ENCODE peak calls at places on chromosome 3, in four cellular contexts. B is cardiac fibroblast, G is sigmoid colon, Z is psoas muscle. M is an unnamed sample.

GRCh38 chr3:15875016-15875689 is 77.4 kb upstream of the ANKRD28 start:
- DNase-seq in Z (no peak), G (no peak), B (peak), M (no peak)

GRCh38 chr3:44965165-44965564 is 10.8 kb downstream of the ZDHHC3 start:
- DNase-seq in B (no peak), Z (no peak), G (no peak), M (no peak)

GRCh38 chr3:161270991-161271390 is 49.9 kb downstream of the NMD3 start:
- DNase-seq in Z (no peak), G (no peak), B (no peak), M (no peak)

GRCh38 chr3:175070946-175071345 is 211.8 kb downstream of the NAALADL2 start:
- DNase-seq in B (peak), Z (no peak), G (no peak), M (no peak)

GRCh38 chr3:46208167-46208704 is at the start of gene CCR1:
- DNase-seq in B (peak), Z (peak), G (no peak), M (peak)

GRCh38 chr3:142211034-142211433 is 14.4 kb downstream of the GK5 start:
- DNase-seq in Z (no peak), G (no peak), B (no peak), M (no peak)

GRCh38 chr3:37833790-37834189 is 27.9 kb upstream of the CTDSPL start:
- DNase-seq in G (no peak), Z (no peak), B (no peak), M (no peak)

GRCh38 chr3:141108002-141108401 is 56.9 kb downstream of the SPSB4 start:
- DNase-seq in G (no peak), B (no peak), Z (no peak), M (no peak)

GRCh38 chr3:189836795-189837194 is 205.6 kb downstream of the TP63 start:
- DNase-seq in G (no peak), B (no peak), Z (no peak), M (no peak)

GRCh38 chr3:186617038-186617934 is 4.4 kb downstream of the AHSG start:
- DNase-seq in G (peak), Z (peak), B (peak), M (peak)

GRCh38 chr3:172981407-172981983 is 159.5 kb downstream of the SPATA16 start:
- DNase-seq in B (no peak), Z (no peak), G (no peak), M (no peak)

GRCh38 chr3:151002582-151002981 is 30.1 kb upstream of the CLRN1 start:
- DNase-seq in G (no peak), B (no peak), Z (no peak), M (no peak)

GRCh38 chr3:169787120-169787519 is 13.9 kb downstream of the MYNN start:
- DNase-seq in Z (no peak), G (no peak), B (no peak), M (no peak)

GRCh38 chr3:195093731-195094130 is 177.2 kb downstream of the XXYLT1 start:
- DNase-seq in B (no peak), Z (peak), G (no peak), M (no peak)

GRCh38 chr3:188573286-188573928 is 419.4 kb downstream of the LPP start:
- DNase-seq in Z (no peak), G (no peak), B (no peak), M (no peak)

GRCh38 chr3:138220788-138221187 is 33.7 kb downstream of the ARMC8 start:
- DNase-seq in G (no peak), B (peak), Z (no peak), M (no peak)

GRCh38 chr3:105676621-105677300 is 192.1 kb downstream of the CBLB start:
- DNase-seq in Z (no peak), B (no peak), G (no peak), M (no peak)

GRCh38 chr3:129412542-129413198 is 15.8 kb downstream of the EFCAB12 start:
- DNase-seq in G (no peak), Z (no peak), B (peak), M (no peak)

GRCh38 chr3:36679384-36680200 is 84.8 kb downstream of the DCLK3 start:
- DNase-seq in G (no peak), Z (no peak), B (peak), M (no peak)

GRCh38 chr3:79654019-79654418 is 113.8 kb downstream of the ROBO1 start:
- DNase-seq in Z (no peak), G (no peak), B (no peak), M (no peak)

GRCh38 chr3:134743006-134743405 is 52.1 kb upstream of the EPHB1 start:
- DNase-seq in B (no peak), G (no peak), Z (no peak), M (no peak)

GRCh38 chr3:41026394-41027177 is 172.7 kb upstream of the CTNNB1 start:
- DNase-seq in G (peak), Z (peak), B (peak), M (peak)

GRCh38 chr3:52339612-52340011 is 23.5 kb downstream of the DNAH1 start:
- DNase-seq in Z (peak), B (peak), G (no peak), M (no peak)

GRCh38 chr3:102181202-102181920 is 253.5 kb upstream of the ZPLD1 start:
- DNase-seq in Z (no peak), G (no peak), B (peak), M (no peak)

GRCh38 chr3:176075491-176075890 is 1121.8 kb downstream of the TBL1XR1 start:
- DNase-seq in G (no peak), Z (no peak), B (no peak), M (no peak)

GRCh38 chr3:18761530-18761929 is 336.4 kb upstream of the SATB1 start:
- DNase-seq in B (no peak), G (no peak), Z (no peak), M (no peak)
- TF ChIP-seq CTCF in B (no peak), G (no peak), Z (no peak), M (no peak)

GRCh38 chr3:166013073-166013679 is 176.0 kb upstream of the BCHE start:
- DNase-seq in Z (no peak), G (no peak), B (peak), M (no peak)
- TF ChIP-seq CTCF in Z (peak), G (peak), B (peak), M (no peak)

GRCh38 chr3:32337501-32337900 is 54.2 kb upstream of the CMTM7 start:
- DNase-seq in B (no peak), G (no peak), Z (no peak), M (no peak)

GRCh38 chr3:32336123-32336518 is 55.5 kb upstream of the CMTM7 start:
- DNase-seq in Z (no peak), G (no peak), B (no peak), M (no peak)

GRCh38 chr3:32335365-32336122 is 56.1 kb upstream of the CMTM7 start:
- DNase-seq in B (no peak), G (no peak), Z (no peak), M (no peak)

GRCh38 chr3:32340039-32340438 is 51.6 kb upstream of the CMTM7 start:
- DNase-seq in Z (no peak), B (peak), G (no peak), M (no peak)

GRCh38 chr3:32334675-32335074 is 57.0 kb upstream of the CMTM7 start:
- DNase-seq in B (peak), Z (no peak), G (no peak), M (no peak)
- TF ChIP-seq CTCF in B (no peak), Z (no peak), G (no peak), M (no peak)

GRCh38 chr3:65251375-65251774 is 563.6 kb upstream of the ADAMTS9 start:
- DNase-seq in Z (no peak), G (no peak), B (no peak), M (no peak)

GRCh38 chr3:65246561-65246960 is 558.8 kb upstream of the ADAMTS9 start:
- DNase-seq in G (no peak), Z (no peak), B (no peak), M (no peak)

DNA sequence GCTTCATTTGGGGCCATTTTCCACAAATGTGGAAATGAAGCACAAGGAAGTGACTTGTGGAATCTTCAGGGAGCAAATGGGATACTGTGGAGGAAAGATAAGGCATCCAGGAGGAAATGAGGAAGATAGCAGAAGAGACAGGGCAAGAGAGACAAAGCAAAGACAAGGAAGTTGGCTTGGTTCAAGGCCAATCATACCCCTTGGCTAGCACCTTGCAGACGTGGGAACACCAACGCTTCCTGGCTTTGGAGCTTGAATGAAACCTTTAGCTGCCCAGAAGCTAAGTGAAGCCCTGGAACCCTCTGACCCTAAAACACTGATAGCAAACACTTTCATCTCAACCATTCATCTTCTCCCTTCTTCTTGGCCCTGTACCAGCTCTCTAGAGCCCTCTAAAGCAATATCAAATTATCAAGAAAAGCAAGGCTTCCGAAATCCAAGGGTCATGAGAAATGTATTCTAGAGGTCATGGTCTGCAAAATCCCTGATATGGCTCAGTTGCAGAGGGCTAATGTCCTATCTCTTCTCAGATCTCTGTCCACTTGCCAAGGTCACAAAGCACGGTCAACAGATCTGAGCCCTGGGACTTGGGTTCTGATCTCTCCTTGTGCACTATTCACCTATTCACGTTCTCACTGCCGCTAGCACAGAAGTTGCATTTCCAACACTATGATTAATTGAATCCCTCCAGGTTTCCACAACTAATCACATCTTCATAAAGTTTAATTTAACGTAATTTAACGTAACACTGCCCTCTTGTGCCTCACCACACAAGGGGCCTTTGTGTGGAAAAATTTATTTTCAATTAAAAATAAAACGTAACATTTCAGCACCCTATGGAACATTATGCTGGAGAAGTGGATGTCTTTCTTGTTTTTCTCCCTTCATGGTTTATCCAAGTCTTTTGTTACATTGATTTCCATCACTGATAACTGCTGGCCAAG is 557.6 kb upstream of the ADAMTS9 start:
- DNase-seq in G (no peak), Z (no peak), B (peak), M (no peak)
- TF ChIP-seq CTCF in G (peak), Z (peak), B (peak), M (peak)

GRCh38 chr3:127749361-127749760 is 73.0 kb downstream of the MGLL start:
- DNase-seq in G (no peak), Z (no peak), B (peak), M (no peak)

GRCh38 chr3:127748754-127749327 is 73.5 kb downstream of the MGLL start:
- DNase-seq in Z (no peak), G (peak), B (peak), M (no peak)

GRCh38 chr3:127750226-127751031 is 71.9 kb downstream of the MGLL start:
- DNase-seq in G (no peak), B (peak), Z (no peak), M (no peak)

GRCh38 chr3:127751163-127751621 is 71.1 kb downstream of the MGLL start:
- DNase-seq in B (peak), Z (no peak), G (no peak), M (no peak)

GRCh38 chr3:127749787-127750225 is 72.5 kb downstream of the MGLL start:
- DNase-seq in G (no peak), B (peak), Z (no peak), M (no peak)
- TF ChIP-seq CTCF in G (no peak), B (no peak), Z (no peak), M (no peak)

GRCh38 chr3:9399746-9400145 is 2.3 kb downstream of the SETD5 start:
- DNase-seq in Z (peak), B (peak), G (peak), M (peak)
- TF ChIP-seq CTCF in Z (peak), B (peak), G (no peak), M (no peak)

GRCh38 chr3:127822836-127823589 is 698 bp upstream of the MGLL start:
- DNase-seq in B (peak), Z (peak), G (peak), M (peak)
- TF ChIP-seq CTCF in B (no peak), Z (peak), G (no peak), M (peak)

M was measured in tibial artery.